ENCODE peak calls at places on chromosomes 13 and 19, in nine cellular contexts. P, D, G, Q, R, O, M, S and Y are unnamed samples.

GRCh38 chr19:16585808-16586476 is 13.7 kb upstream of the SLC35E1 start:
- DNase-seq in P (no peak), D (no peak), G (no peak), Q (no peak), R (no peak), O (no peak), M (peak; percentile 85), S (no peak), Y (no peak)

GRCh38 chr13:43303040-43303729 is 279.8 kb downstream of the DNAJC15 start:
- DNase-seq in P (no peak), D (peak; percentile 75), G (no peak), Q (peak; percentile 83), R (no peak), O (no peak), M (peak; percentile 19), S (peak; percentile 71), Y (no peak)

GRCh38 chr19:8224394-8225145 is 15.4 kb downstream of the CERS4 start:
- DNase-seq in P (no peak), D (peak; percentile 27), G (no peak), Q (peak; percentile 30), R (no peak), O (peak; percentile 34), M (no peak), S (peak; percentile 53), Y (no peak)

GRCh38 chr13:36445278-36445677 is 13.0 kb downstream of the CCNA1 start:
- DNase-seq in P (no peak), D (no peak), G (no peak), Q (no peak), R (no peak), O (no peak), M (no peak), S (no peak), Y (no peak)

GRCh38 chr13:50188696-50189095 is 173.5 kb downstream of the KCNRG start:
- DNase-seq in P (no peak), D (no peak), G (no peak), Q (no peak), R (no peak), O (no peak), M (no peak), S (no peak), Y (no peak)

GRCh38 chr13:106182404-106182803 is 353.1 kb downstream of the EFNB2 start:
- DNase-seq in P (no peak), D (no peak), G (no peak), Q (peak; percentile 89), R (no peak), O (no peak), M (no peak), S (no peak), Y (no peak)

GRCh38 chr19:43507880-43508279 is 3.3 kb upstream of the PHLDB3 start:
- DNase-seq in P (no peak), D (no peak), G (no peak), Q (no peak), R (no peak), O (no peak), M (no peak), S (no peak), Y (no peak)

GRCh38 chr13:30872685-30873443 is 33.2 kb upstream of the MEDAG start:
- DNase-seq in P (no peak), D (no peak), G (no peak), Q (peak; percentile 91), R (no peak), O (peak; percentile 67), M (no peak), S (peak; percentile 54), Y (no peak)

GRCh38 chr19:45782162-45782623 is at the start of gene DMPK:
- DNase-seq in P (no peak), D (peak; percentile 62), G (no peak), Q (no peak), R (peak; percentile 45), O (no peak), M (no peak), S (no peak), Y (no peak)

GRCh38 chr19:45784096-45784495 is 1.8 kb upstream of the DMPK start:
- DNase-seq in P (no peak), D (no peak), G (no peak), Q (no peak), R (no peak), O (no peak), M (no peak), S (no peak), Y (no peak)

GRCh38 chr19:45785097-45785496 is 2.8 kb upstream of the DMPK start:
- DNase-seq in P (no peak), D (no peak), G (no peak), Q (no peak), R (no peak), O (no peak), M (no peak), S (no peak), Y (no peak)

GRCh38 chr19:45781282-45782161 is 768 bp downstream of the DMPK start:
- DNase-seq in P (no peak), D (peak; percentile 93), G (no peak), Q (no peak), R (peak; percentile 92), O (no peak), M (no peak), S (peak; percentile 48), Y (no peak)

GRCh38 chr19:45782820-45783785 is 813 bp upstream of the DMPK start:
- DNase-seq in P (no peak), D (no peak), G (no peak), Q (peak; percentile 56), R (peak; percentile 84), O (no peak), M (no peak), S (no peak), Y (no peak)
- TF ChIP-seq CTCF in P (no peak), D (no peak), G (no peak), Q (no peak), R (no peak), O (no peak), M (no peak), S (no peak), Y (no peak)

GRCh38 chr19:5341448-5341820 is 822 bp upstream of the PTPRS start:
- DNase-seq in P (no peak), D (no peak), G (no peak), Q (no peak), R (no peak), O (no peak), M (no peak), S (no peak), Y (no peak)

GRCh38 chr19:5339470-5339949 is 1.1 kb downstream of the PTPRS start:
- DNase-seq in P (no peak), D (no peak), G (no peak), Q (no peak), R (no peak), O (no peak), M (no peak), S (no peak), Y (no peak)

GRCh38 chr19:5338661-5339469 is 1.7 kb downstream of the PTPRS start:
- DNase-seq in P (no peak), D (peak; percentile 17), G (no peak), Q (no peak), R (no peak), O (no peak), M (no peak), S (no peak), Y (no peak)

GRCh38 chr19:5340637-5341447 is at the start of gene PTPRS:
- DNase-seq in P (peak; percentile 84), D (peak; percentile 83), G (peak; percentile 42), Q (peak; percentile 90), R (peak; percentile 75), O (peak; percentile 38), M (peak; percentile 88), S (peak; percentile 55), Y (no peak)

DNA sequence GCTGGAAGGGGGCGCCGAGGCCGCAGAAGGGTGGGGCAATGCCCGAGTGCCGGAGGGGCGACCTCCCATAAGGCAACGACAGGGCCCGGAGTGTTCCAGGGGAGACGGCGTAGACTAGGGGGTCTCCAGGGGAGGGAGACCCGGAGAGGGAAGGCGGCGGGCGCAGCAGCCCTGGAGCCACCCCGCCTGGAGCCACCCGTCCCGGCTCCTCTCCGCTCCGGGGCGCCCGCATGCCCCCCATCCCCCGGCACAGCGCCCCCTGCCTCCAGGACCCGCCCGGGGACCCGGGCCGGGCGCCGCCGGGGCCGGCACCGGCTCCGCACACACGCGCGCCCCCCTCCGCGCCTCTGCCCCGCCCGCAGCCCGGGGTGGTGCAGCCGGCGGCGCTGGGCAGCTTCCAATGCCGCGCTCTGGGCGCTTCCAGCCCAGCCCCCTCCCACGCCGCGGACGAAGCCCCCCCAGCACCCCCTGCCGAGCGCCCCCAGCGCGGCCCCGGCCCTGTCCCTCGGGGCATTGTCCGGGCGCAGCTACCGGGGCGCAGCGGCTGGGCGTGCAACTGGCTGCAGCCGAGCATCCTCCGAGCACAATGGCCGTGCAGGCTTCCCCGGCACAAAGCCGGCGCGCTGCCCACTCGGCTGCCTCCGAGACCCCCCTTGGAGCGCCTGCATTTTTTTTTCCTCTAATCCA is 519 bp downstream of the PTPRS start:
- DNase-seq in P (no peak), D (peak; percentile 16), G (no peak), Q (peak; percentile 28), R (peak; percentile 46), O (no peak), M (peak; percentile 51), S (no peak), Y (no peak)
- H3K4me1 ChIP-seq in P (peaks cover 10% of the 10 kb centered on the region), D (peaks cover 18% of the 10 kb centered on the region), G (peaks cover 14% of the 10 kb centered on the region), Q (peaks cover 15% of the 10 kb centered on the region), R (peaks cover 8% of the 10 kb centered on the region), O (peaks cover 17% of the 10 kb centered on the region), M (peaks cover 48% of the 10 kb centered on the region), S (peaks cover 14% of the 10 kb centered on the region), Y (peaks cover 14% of the 10 kb centered on the region)

GRCh38 chr19:13844130-13844631 is 32.8 kb upstream of the NANOS3 start:
- DNase-seq in P (no peak), D (no peak), G (no peak), Q (no peak), R (no peak), O (no peak), M (no peak), S (no peak), Y (no peak)

GRCh38 chr19:13843104-13843921 is 33.6 kb upstream of the NANOS3 start:
- DNase-seq in P (peak; percentile 77), D (peak; percentile 72), G (no peak), Q (peak; percentile 74), R (no peak), O (no peak), M (no peak), S (peak; percentile 47), Y (no peak)

GRCh38 chr19:13840751-13841338 is 36.1 kb upstream of the NANOS3 start:
- DNase-seq in P (no peak), D (no peak), G (no peak), Q (no peak), R (no peak), O (no peak), M (no peak), S (no peak), Y (no peak)

GRCh38 chr19:13841339-13842293 is 35.3 kb upstream of the NANOS3 start:
- DNase-seq in P (peak; percentile 90), D (peak; percentile 77), G (no peak), Q (peak; percentile 45), R (no peak), O (peak; percentile 42), M (no peak), S (peak; percentile 48), Y (no peak)

DNA sequence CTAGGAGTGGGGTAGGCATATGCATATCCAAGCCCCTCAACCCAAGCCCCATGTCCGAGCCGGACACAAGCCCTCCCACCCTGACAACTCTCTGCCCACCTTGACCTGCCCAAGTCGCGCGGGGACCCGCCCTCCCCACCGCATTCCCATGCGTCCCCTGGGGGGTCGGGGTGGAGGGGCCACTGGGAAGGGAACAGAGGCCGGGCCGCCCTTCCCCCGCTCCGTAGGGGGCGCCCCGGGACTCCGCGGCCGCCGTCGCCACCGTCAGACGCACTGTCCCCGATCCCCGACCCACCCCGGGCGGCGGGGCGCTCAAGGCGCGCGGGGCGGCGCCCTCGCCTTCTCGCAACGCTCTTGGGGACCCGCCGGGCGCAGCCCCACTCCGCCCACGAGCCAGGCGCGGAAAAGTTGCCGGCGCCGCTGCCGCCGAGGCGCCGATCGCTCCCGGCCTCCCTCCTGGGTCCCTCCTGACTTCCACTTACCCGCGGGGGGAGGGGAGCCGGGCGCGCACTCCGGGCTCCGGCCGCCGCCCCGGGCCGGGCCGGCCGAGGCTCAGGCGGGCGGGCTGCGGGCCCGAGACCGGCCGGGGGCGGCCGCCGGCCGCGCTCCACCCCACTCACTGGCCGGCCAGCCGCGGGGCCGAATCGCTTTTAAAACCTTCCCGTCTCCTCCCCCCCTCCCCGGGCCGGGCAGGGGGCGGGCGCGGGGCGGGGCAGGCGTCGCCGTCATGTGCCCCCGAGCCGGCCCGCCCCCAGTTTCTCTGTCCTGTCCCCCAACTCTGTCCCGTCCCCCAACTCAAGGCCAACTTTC is 34.4 kb upstream of the NANOS3 start:
- DNase-seq in P (peak; percentile 93), D (peak; percentile 86), G (peak; percentile 69), Q (peak; percentile 84), R (no peak), O (peak; percentile 82), M (peak; percentile 36), S (peak; percentile 83), Y (no peak)
- TF ChIP-seq CTCF in P (peak; percentile 16), D (no peak), G (no peak), Q (no peak), R (no peak), O (no peak), M (peak; percentile 62), S (peak; percentile 7), Y (no peak)

GRCh38 chr13:46179576-46180368 is 2.2 kb downstream of the LCP1 start:
- DNase-seq in P (peak; percentile 75), D (no peak), G (peak; percentile 46), Q (no peak), R (no peak), O (peak; percentile 48), M (peak; percentile 72), S (peak; percentile 25), Y (peak; percentile 27)
- H3K4me1 ChIP-seq in P (peaks cover 15% of the 10 kb centered on the region), D (no peaks in the 10 kb centered on the region), G (peaks cover 62% of the 10 kb centered on the region), Q (peaks cover 14% of the 10 kb centered on the region), R (no peaks in the 10 kb centered on the region), O (peaks cover 12% of the 10 kb centered on the region), M (peaks cover 71% of the 10 kb centered on the region), S (no peaks in the 10 kb centered on the region), Y (no peaks in the 10 kb centered on the region)